ENCODE peak calls at places on chromosomes 12 and 14, in six cellular contexts. L is bronchial epithelial cell, T is endothelial cell, H is mesothelial cell of epicardium, Y is DND-41, E is vagina. P is an unnamed sample.

GRCh38 chr12:46896680-46897079 is 70.9 kb upstream of the SLC38A4 start:
- DNase-seq in L (no peak), T (no peak), H (no peak), Y (no peak), E (no peak), P (no peak)

GRCh38 chr12:89243786-89244185 is 108.5 kb downstream of the DUSP6 start:
- DNase-seq in L (peak; percentile 70), T (no peak), H (no peak), Y (peak; percentile 36), E (no peak), P (no peak)

GRCh38 chr12:4610481-4610880 is 38.4 kb downstream of the AKAP3 start:
- DNase-seq in L (no peak), T (no peak), H (no peak), Y (no peak), E (no peak), P (no peak)

GRCh38 chr12:101527682-101528081 is 52.5 kb downstream of the SPIC start:
- DNase-seq in L (no peak), T (no peak), H (no peak), Y (no peak), E (no peak), P (no peak)

GRCh38 chr12:2382391-2383155 is 329.8 kb downstream of the CACNA1C start:
- DNase-seq in L (no peak), T (no peak), H (no peak), Y (no peak), E (no peak), P (no peak)

GRCh38 chr12:118060301-118061010 is 523 bp downstream of the WSB2 start:
- DNase-seq in L (no peak), T (peak; percentile 45), H (no peak), Y (peak; percentile 49), E (no peak), P (peak; percentile 61)

GRCh38 chr14:37642125-37642524 is 46.7 kb downstream of the TTC6 start:
- DNase-seq in L (no peak), T (no peak), H (no peak), Y (no peak), E (no peak), P (no peak)

GRCh38 chr12:127883013-127883412 is 384.0 kb upstream of the TMEM132C start:
- DNase-seq in L (no peak), T (no peak), H (no peak), Y (no peak), E (no peak), P (no peak)

GRCh38 chr14:41549821-41550597 is 56.7 kb upstream of the LRFN5 start:
- DNase-seq in L (peak; percentile 51), T (no peak), H (no peak), Y (no peak), E (no peak), P (no peak)

GRCh38 chr12:108772896-108773797 is 41.8 kb upstream of the CORO1C start:
- DNase-seq in L (no peak), T (no peak), H (no peak), Y (no peak), E (no peak), P (no peak)

DNA sequence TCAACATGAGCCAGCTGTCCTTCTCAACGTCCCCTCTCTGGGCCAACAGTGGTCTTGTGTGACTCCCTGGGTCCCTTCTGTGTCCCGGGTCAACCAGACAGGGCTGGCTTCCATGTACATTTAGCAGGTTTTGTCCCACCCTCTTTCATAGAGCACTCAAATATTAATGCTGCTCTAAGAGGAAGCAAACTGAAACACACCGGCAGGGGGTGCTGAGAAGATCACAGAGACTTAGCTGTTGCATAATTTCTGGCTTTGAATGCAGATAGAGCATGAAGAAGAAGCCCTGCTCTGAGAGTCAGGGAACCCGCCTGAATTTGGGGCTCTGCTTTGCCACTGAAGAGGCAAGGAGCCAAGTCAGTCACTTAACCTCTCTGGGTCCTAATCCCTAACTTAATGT is 138.7 kb downstream of the ESRRB start:
- DNase-seq in L (peak; percentile 50), T (no peak), H (no peak), Y (peak; percentile 18), E (no peak), P (no peak)
- TF ChIP-seq CTCF in L (peak; percentile 57), T (no peak), H (peak; percentile 14), Y (peak; percentile 55), E (no peak), P (no peak)

DNA sequence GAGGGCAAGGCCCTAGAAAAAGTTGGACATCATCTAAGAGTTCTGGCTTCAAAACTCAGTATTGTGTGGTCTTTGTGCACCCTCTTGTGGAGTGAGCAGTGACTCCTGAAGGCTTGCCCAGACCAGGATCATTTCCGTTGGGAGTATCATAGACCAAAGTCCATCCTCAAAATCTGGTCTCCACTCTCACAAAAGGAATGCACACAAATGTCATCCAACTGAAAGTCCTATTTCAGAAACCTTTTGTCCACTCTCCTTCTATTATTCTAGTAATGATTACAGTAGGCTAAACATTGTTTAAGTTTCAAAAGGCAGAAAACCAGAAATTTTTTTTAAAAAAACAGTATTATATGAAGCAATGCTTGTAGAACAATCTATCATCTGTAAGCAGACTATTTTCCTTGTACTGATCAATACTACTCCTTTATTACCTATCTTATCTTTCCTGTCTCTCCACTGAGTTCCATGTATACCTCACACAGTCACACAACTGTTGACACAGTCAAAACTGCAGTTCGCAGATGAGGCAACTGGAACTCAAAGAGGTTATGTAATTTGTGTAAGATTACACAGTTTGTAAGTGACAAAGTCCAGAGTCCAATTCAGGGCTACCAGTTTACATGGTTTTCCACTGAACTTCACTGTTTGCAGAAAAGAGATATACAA is 41.4 kb downstream of the COX16 start:
- DNase-seq in L (peak; percentile 66), T (peak; percentile 59), H (no peak), Y (no peak), E (no peak), P (peak; percentile 45)
- TF ChIP-seq CTCF in L (peak; percentile 55), T (peak; percentile 40), H (peak; percentile 19), Y (peak; percentile 52), E (no peak), P (peak; percentile 67)

GRCh38 chr12:15634010-15634676 is 155.0 kb downstream of the EPS8 start:
- DNase-seq in L (peak; percentile 25), T (no peak), H (no peak), Y (no peak), E (no peak), P (no peak)

GRCh38 chr12:15633201-15633600 is 156.0 kb downstream of the EPS8 start:
- DNase-seq in L (peak; percentile 12), T (no peak), H (no peak), Y (no peak), E (no peak), P (no peak)

GRCh38 chr12:15632708-15633107 is 156.5 kb downstream of the EPS8 start:
- DNase-seq in L (no peak), T (no peak), H (no peak), Y (no peak), E (no peak), P (no peak)

GRCh38 chr12:15638231-15638630 is 151.0 kb downstream of the EPS8 start:
- DNase-seq in L (no peak), T (no peak), H (no peak), Y (no peak), E (no peak), P (no peak)

DNA sequence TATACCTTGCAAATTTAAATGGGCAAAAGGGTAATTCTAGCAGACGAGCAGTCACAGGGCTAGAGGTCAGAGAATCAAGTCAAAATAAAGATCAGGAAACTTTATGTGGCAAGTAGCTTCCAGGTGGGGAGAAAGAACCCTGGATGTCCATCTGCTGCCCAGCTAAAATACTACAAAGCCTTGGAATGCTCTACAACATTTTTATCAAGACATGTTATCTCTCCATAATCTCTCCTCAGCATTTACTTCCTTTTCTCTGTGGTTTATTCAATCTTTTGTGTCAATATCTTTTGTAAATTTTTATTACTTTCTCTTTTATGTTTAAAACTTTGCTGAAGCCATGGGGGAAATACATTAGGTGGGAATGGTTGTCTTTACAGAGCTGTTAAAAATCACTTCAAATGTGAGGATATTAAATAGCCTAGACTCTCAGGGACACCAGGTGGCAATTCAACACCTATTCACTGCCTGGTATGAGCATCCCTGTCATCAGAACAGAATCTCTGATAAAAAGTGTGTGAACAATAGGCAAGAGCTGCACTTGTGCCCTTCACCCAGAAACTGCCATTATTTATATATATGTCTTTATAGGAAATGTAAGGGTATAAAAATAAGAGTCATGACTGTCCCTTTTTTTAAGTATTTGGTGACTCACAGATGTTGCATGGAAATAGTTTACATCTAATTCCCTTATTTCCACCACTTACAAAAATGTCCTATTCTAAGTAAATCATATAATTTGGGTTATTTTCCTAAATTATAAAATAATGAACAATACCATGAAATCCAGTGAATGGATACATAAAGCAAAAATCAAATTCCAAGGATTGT is 152.9 kb downstream of the EPS8 start:
- DNase-seq in L (no peak), T (no peak), H (no peak), Y (no peak), E (no peak), P (no peak)
- TF ChIP-seq CTCF in L (no peak), T (no peak), H (no peak), Y (no peak), E (no peak), P (no peak)

DNA sequence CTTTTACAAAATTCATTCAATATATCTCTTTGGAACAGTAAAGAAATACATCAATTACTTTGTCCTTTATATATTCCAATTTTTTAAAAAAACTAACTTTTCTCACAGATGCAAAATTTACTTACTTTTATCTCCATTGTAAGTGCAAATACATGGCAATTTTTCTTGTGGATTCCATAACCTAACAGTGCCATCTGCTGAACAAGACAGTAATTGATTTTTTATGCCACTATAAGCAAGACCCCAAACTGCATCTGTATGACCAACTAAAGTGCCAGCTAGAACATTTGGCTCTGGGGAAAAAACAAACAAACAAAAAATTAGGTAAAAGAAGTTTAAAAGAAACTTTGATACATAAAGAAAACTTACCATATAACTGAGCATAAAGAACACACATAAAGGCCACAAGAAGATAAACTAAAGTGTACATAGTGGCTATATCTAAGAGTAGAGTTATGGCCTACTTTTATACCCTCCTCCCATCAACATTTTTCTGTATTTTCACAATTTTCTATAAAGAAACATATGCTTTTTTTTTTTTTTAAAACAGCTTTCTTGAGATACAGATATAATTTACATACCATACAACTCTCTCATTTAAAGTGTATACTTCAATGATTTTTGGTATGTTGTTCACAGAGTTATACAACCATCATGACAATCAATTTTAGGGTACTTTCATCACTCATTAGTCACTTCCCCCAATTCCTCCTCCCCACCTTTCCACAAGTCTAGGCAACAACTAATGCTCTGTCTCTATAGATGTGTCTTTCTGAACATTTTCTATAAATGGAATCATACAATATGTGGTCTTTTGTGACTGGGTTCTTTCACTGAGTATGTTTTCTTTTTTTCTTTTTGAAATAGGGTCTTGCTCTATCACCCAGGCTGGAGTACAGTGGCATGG is 32.6 kb downstream of the COCH start:
- DNase-seq in L (peak; percentile 65), T (no peak), H (no peak), Y (no peak), E (no peak), P (no peak)
- TF ChIP-seq CTCF in L (no peak), T (no peak), H (no peak), Y (peak; percentile 67), E (no peak), P (no peak)